ENCODE peak calls at places on chromosomes 16 and 17, in five cellular contexts. F, L, G, K and A are unnamed samples.

GRCh38 chr17:58263773-58264172 is 17.0 kb downstream of the MPO start:
- DNase-seq in F (no peak), L (no peak), G (no peak), K (no peak), A (no peak)

GRCh38 chr17:11601661-11602060 is 3.4 kb downstream of the DNAH9 start:
- DNase-seq in F (no peak), L (no peak), G (no peak), K (no peak), A (no peak)

GRCh38 chr17:40460585-40460975 is 17.3 kb downstream of the IGFBP4 start:
- DNase-seq in F (no peak), L (no peak), G (no peak), K (no peak), A (no peak)

GRCh38 chr16:2473999-2474876 is 689 bp upstream of the TBC1D24 start:
- DNase-seq in F (no peak), L (peak; percentile 63), G (peak; percentile 47), K (no peak), A (peak; percentile 22)

GRCh38 chr16:75301804-75302203 is 50.4 kb upstream of the BCAR1 start:
- DNase-seq in F (no peak), L (no peak), G (no peak), K (no peak), A (no peak)

GRCh38 chr17:18231156-18231555 is 5.7 kb downstream of the LLGL1 start:
- DNase-seq in F (no peak), L (no peak), G (no peak), K (no peak), A (no peak)

GRCh38 chr16:58510776-58511628 is 4.3 kb upstream of the SETD6 start:
- DNase-seq in F (no peak), L (no peak), G (no peak), K (no peak), A (no peak)

GRCh38 chr16:4936181-4936990 is 562 bp downstream of the PPL start:
- DNase-seq in F (no peak), L (peak; percentile 47), G (no peak), K (no peak), A (peak; percentile 12)

GRCh38 chr17:77701996-77702395 is 256.5 kb upstream of the TNRC6C start:
- DNase-seq in F (no peak), L (no peak), G (no peak), K (no peak), A (no peak)

GRCh38 chr17:1920948-1921351 is 91.1 kb downstream of the RPA1 start:
- DNase-seq in F (no peak), L (peak; percentile 40), G (no peak), K (no peak), A (no peak)

DNA sequence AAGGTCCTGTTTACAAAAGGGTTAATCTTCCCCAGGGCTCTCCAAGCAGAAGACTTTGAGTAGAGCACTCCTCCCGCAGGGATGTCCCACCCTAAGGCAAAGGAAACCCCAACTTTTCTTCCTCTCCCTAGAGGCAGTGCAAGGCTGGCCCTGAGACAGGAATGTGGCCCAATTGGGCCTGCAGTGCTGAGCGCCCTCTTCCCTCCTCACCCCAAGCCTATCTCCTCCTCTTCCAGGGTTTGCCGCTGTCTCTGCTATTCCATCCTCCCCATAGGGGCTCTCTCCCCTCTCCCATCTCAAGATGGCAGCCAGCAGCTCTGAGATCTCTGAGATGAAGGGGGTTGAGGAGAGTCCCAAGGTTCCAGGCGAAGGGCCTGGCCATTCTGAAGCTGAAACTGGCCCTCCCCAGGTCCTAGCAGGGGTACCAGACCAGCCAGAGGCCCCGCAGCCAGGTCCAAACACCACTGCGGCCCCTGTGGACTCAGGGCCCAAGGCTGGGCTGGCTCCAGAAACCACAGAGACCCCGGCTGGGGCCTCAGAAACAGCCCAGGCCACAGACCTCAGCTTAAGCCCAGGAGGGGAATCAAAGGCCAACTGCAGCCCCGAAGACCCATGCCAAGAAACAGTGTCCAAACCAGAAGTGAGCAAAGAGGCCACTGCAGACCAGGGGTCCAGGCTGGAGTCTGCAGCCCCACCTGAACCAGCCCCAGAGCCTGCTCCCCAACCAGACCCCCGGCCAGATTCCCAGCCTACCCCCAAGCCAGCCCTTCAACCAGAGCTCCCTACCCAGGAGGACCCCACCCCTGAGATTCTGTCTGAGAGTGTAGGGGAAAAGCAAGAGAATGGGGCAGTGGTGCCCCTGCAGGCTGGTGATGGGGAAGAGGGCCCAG is 1.0 kb downstream of the PRRT2 start:
- DNase-seq in F (no peak), L (no peak), G (no peak), K (no peak), A (no peak)
- H3K4me1 ChIP-seq in F (peaks cover 11% of the 10 kb centered on the region), L (peaks cover 49% of the 10 kb centered on the region), G (peaks cover 62% of the 10 kb centered on the region), K (peaks cover 40% of the 10 kb centered on the region), A (peaks cover 38% of the 10 kb centered on the region)

GRCh38 chr17:43210576-43210975 is 1.1 kb upstream of the TMEM106A start:
- DNase-seq in F (no peak), L (no peak), G (no peak), K (no peak), A (no peak)
- H3K4me3 ChIP-seq in F (no peak overlapping the region), L (no peak overlapping the region), G (peak overlapping the region; percentile 79), K (no peak overlapping the region), A (no peak overlapping the region)

DNA sequence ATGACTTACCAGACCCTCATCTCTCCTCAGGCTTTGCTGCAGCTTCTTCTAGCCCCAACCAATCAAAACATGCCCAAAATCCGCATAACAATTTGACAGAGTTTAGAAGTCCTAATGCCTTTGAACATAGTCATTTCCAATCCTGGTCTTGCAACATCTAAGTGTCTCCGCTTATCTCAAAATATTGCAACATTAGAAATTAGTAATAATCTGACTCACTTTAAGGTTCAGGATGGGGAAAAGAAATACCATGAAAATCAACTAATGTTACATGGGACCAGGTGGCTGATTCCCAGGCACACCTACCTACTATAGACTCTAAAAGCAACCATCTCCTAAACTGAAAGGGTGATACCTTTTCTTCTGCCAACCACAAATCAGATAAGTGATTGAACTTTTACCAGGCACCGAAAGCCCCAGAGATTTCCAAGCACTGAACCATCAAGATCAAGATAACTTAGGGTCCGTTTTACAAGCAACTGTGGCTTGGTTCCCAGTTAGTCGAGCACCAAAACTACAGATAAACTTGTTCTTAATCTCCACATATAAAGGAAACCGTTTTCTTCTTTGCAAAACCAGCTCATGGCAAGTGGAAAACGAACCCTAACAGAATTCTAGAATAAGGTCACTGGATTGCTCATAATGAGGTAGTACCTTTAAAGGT is 13.9 kb downstream of the ERN1 start:
- DNase-seq in F (no peak), L (no peak), G (no peak), K (no peak), A (no peak)
- H3K4me1 ChIP-seq in F (no peaks in the 10 kb centered on the region), L (peaks cover 23% of the 10 kb centered on the region), G (peaks cover 37% of the 10 kb centered on the region), K (peaks cover 8% of the 10 kb centered on the region), A (no peaks in the 10 kb centered on the region)

DNA sequence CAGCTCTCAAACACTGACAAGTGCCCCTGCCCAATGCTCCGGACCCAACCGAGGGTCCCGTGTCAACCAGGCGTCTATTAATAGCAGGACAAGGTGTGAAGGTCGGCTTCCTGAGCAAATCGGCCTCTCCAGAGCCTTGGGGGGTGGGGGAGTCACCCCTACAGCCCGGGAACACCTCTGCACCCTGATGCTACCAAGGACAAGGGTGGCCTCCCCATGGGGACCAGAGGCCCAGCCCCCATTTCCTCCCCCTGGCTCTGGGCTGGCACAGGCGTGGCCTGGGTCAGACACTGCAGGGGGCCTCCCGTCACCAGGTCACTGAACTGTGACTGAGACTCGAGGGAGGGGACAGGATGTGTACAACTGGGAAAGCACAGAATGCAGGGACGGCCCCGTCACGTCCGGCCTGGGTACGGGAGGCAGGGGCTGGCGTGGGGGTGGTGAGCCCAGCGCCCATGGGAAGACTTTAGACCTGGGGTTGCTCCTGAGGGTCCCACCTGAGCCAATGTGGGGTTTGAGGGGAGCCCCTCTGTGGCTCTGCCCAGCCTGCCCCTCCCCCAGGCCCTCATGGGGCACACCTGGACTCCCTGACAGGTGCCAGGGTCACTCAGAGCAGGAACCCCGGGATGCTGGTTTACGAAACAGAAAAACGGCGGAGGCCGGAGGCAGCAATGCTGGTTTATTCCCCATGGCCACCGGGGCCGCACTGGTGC is 579 bp upstream of the CYBA start:
- DNase-seq in F (no peak), L (peak; percentile 57), G (peak; percentile 77), K (peak; percentile 38), A (no peak)
- H3K4me3 ChIP-seq in F (peak overlapping the region; percentile 57), L (peak overlapping the region; percentile 72), G (peak overlapping the region; percentile 92), K (peak overlapping the region; percentile 70), A (peak overlapping the region; percentile 86)